ENCODE peak calls at places on chromosome 13, in seven cellular contexts. W, F, A, J, H, U and T are unnamed samples.

GRCh38 chr13:33931397-33931987 is 113.5 kb downstream of the RFC3 start:
- DNase-seq in W (no peak), F (no peak), A (no peak), J (peak), H (peak), U (no peak), T (peak)

GRCh38 chr13:76470991-76471390 is 415.2 kb downstream of the KCTD12 start:
- DNase-seq in W (no peak), F (no peak), A (no peak), J (no peak), H (no peak), U (no peak), T (no peak)

GRCh38 chr13:98751397-98752110 is 918 bp downstream of the SLC15A1 start:
- DNase-seq in W (no peak), F (no peak), A (no peak), J (no peak), H (no peak), U (no peak), T (no peak)

GRCh38 chr13:98182153-98182552 is 5.1 kb upstream of the RNF113B start:
- DNase-seq in W (no peak), F (no peak), A (no peak), J (no peak), H (no peak), U (no peak), T (no peak)

GRCh38 chr13:83085186-83085900 is 796.9 kb downstream of the SLITRK1 start:
- DNase-seq in W (no peak), F (no peak), A (no peak), J (no peak), H (no peak), U (no peak), T (no peak)

GRCh38 chr13:110564472-110564985 is 3.0 kb upstream of the RAB20 start:
- DNase-seq in W (no peak), F (no peak), A (no peak), J (no peak), H (no peak), U (no peak), T (no peak)

GRCh38 chr13:110662105-110662504 is 43.8 kb downstream of the CARS2 start:
- DNase-seq in W (no peak), F (no peak), A (no peak), J (no peak), H (no peak), U (no peak), T (no peak)

GRCh38 chr13:103772576-103772975 is 706.4 kb upstream of the SLC10A2 start:
- DNase-seq in W (no peak), F (no peak), A (no peak), J (peak), H (peak), U (no peak), T (peak)

GRCh38 chr13:30881931-30882899 is 23.9 kb upstream of the MEDAG start:
- DNase-seq in W (no peak), F (no peak), A (no peak), J (no peak), H (no peak), U (no peak), T (no peak)

GRCh38 chr13:94778585-94778984 is 66.2 kb upstream of the SOX21 start:
- DNase-seq in W (no peak), F (no peak), A (no peak), J (no peak), H (no peak), U (no peak), T (no peak)